ENCODE peak calls at places on chromosomes 3 and 15, in seven cellular contexts. H is neural progenitor cell, W is GM23248, A is GM23338, L is SK-N-SH, P is OCI-LY7, X is hepatocyte. Y is an unnamed sample.

GRCh38 chr3:140588558-140588957 is 89.3 kb upstream of the TRIM42 start:
- DNase-seq in H (peak; percentile 39), W (peak; percentile 15), A (peak; percentile 68), L (no peak), P (no peak), X (no peak), Y (no peak)

GRCh38 chr15:67140078-67140833 is 74.9 kb downstream of the SMAD3 start:
- DNase-seq in H (no peak), W (no peak), A (no peak), L (no peak), P (no peak), X (no peak), Y (no peak)

GRCh38 chr3:13662238-13662847 is 113.4 kb downstream of the FBLN2 start:
- DNase-seq in H (no peak), W (no peak), A (no peak), L (no peak), P (no peak), X (no peak), Y (no peak)

GRCh38 chr15:48774484-48774883 is 36.4 kb downstream of the CEP152 start:
- DNase-seq in H (no peak), W (no peak), A (no peak), L (no peak), P (no peak), X (no peak), Y (no peak)

GRCh38 chr3:197550489-197550888 is 5.3 kb downstream of the BDH1 start:
- DNase-seq in H (peak; percentile 45), W (no peak), A (peak; percentile 35), L (no peak), P (no peak), X (no peak), Y (no peak)

GRCh38 chr3:154105218-154105975 is 15.8 kb upstream of the ARHGEF26 start:
- DNase-seq in H (no peak), W (peak; percentile 61), A (peak; percentile 8), L (no peak), P (no peak), X (no peak), Y (no peak)

GRCh38 chr3:33152363-33153360 is 38.8 kb downstream of the CRTAP start:
- DNase-seq in H (no peak), W (peak; percentile 17), A (no peak), L (no peak), P (no peak), X (no peak), Y (no peak)

GRCh38 chr15:44798815-44799214 is 62.5 kb downstream of the TRIM69 start:
- DNase-seq in H (peak; percentile 22), W (peak; percentile 27), A (peak; percentile 23), L (peak; percentile 44), P (no peak), X (peak; percentile 30), Y (no peak)

GRCh38 chr15:100468265-100468664 is 60.5 kb downstream of the CERS3 start:
- DNase-seq in H (no peak), W (peak; percentile 2), A (no peak), L (no peak), P (no peak), X (peak; percentile 49), Y (no peak)

GRCh38 chr3:32374788-32375595 is 16.7 kb upstream of the CMTM7 start:
- DNase-seq in H (peak; percentile 79), W (peak; percentile 70), A (peak; percentile 96), L (peak; percentile 53), P (peak; percentile 82), X (peak; percentile 81), Y (peak; percentile 75)

GRCh38 chr3:122784436-122784835 is 9.2 kb downstream of the HSPBAP1 start:
- DNase-seq in H (no peak), W (peak; percentile 71), A (no peak), L (no peak), P (no peak), X (no peak), Y (no peak)

GRCh38 chr3:180382781-180383180 is 219.2 kb upstream of the TTC14 start:
- DNase-seq in H (peak; percentile 33), W (no peak), A (peak; percentile 36), L (no peak), P (no peak), X (no peak), Y (no peak)
- TF ChIP-seq EZH2phosphoT487 in H (no peak), W (no peak), A (no peak), L (no peak), P (no peak), X (no peak), Y (no peak)

DNA sequence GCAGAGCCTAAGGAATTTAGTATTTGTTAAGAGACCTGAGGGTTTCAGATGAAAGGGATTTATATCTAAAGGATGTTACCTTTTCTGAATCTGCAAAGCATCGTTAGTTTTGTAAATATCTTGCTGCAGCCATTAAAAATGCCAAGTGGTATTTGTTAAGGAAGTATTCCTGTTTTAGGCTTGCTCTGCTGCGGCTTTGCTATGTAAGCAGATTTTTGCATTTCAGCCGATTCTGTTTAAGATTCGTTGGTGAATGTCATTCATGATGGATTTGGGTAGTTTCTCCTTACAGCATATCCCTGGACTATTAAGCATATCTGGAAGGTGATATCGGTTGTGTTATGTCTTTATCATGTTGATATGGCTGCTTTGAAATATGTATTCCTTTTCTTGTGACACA is 1.0 kb downstream of the USP8 start:
- DNase-seq in H (peak; percentile 4), W (peak; percentile 55), A (peak; percentile 20), L (no peak), P (no peak), X (no peak), Y (no peak)
- H3K79me2 ChIP-seq in H (peaks cover 59% of the 10 kb centered on the region), W (peaks cover 60% of the 10 kb centered on the region), A (peaks cover 58% of the 10 kb centered on the region), L (peaks cover 59% of the 10 kb centered on the region), P (peaks cover 57% of the 10 kb centered on the region), X (peaks cover 57% of the 10 kb centered on the region), Y (peaks cover 60% of the 10 kb centered on the region)

GRCh38 chr15:33742286-33742685 is 226.0 kb upstream of the CHRM5 start:
- DNase-seq in H (no peak), W (no peak), A (no peak), L (no peak), P (no peak), X (no peak), Y (no peak)

GRCh38 chr15:33735637-33736247 is 232.6 kb upstream of the CHRM5 start:
- DNase-seq in H (peak; percentile 72), W (peak; percentile 26), A (peak; percentile 60), L (peak; percentile 51), P (peak; percentile 60), X (peak; percentile 74), Y (peak; percentile 58)

GRCh38 chr15:33735143-33735542 is 233.2 kb upstream of the CHRM5 start:
- DNase-seq in H (peak; percentile 25), W (no peak), A (no peak), L (no peak), P (no peak), X (no peak), Y (no peak)

GRCh38 chr15:33738941-33739664 is 229.2 kb upstream of the CHRM5 start:
- DNase-seq in H (no peak), W (no peak), A (no peak), L (no peak), P (no peak), X (no peak), Y (no peak)

DNA sequence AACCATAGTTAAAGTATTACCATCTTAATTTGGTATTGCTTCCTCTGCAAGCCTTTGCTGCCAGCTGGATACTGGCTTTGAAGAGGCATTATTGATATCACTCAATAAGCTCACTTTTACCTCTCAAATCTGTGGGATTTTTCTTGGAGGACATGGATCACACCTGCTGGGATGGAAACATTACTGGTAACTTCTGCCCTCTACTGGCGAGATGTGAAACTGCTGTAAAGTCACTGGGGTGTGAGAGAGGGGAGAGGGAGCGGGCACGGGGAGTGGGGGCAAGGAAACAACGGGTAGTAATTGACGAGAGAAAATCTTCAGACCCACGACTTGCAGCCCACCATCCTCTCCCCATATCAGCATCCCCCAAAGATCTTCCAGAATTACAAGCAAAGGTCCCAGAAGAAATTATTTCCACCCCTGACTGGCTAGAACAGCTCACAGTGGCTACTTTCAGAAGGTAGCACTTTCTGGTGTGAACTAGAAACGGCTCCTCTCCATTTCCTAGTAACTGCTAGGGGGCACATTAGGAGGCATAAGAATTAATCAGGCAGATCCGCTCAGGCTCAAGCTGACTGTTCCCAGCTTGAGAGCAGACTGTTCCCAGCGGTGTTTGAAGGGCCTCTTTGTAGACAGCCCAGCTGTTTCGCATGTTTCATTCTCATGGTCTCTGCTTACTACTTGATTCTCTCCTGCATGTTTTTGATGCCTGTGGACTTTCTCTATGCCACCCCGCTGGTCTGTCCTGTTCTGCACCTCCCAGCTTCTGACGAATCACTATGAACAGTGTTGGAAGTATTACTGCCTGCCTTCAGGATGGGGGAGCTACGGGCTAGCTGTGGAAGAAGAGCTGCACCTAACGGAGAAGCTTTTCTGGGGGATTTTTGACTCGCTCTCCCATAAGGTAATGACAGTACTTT is 230.3 kb upstream of the CHRM5 start:
- DNase-seq in H (peak; percentile 74), W (peak; percentile 49), A (peak; percentile 81), L (peak; percentile 71), P (peak; percentile 49), X (peak; percentile 64), Y (peak; percentile 41)
- TF ChIP-seq EZH2phosphoT487 in H (no peak), W (no peak), A (no peak), L (no peak), P (no peak), X (no peak), Y (no peak)

GRCh38 chr3:188458761-188459160 is 304.8 kb downstream of the LPP start:
- DNase-seq in H (no peak), W (no peak), A (no peak), L (no peak), P (no peak), X (no peak), Y (no peak)
- H3K79me2 ChIP-seq in H (no peaks in the 10 kb centered on the region), W (peaks cover 52% of the 10 kb centered on the region), A (no peaks in the 10 kb centered on the region), L (peaks cover 55% of the 10 kb centered on the region), P (no peaks in the 10 kb centered on the region), X (peaks cover 39% of the 10 kb centered on the region), Y (no peaks in the 10 kb centered on the region)

GRCh38 chr15:84400820-84401219 is 165.2 kb downstream of the GOLGA6L4 start:
- DNase-seq in H (no peak), W (no peak), A (peak; percentile 25), L (no peak), P (no peak), X (no peak), Y (no peak)
- TF ChIP-seq EZH2phosphoT487 in H (no peak), W (no peak), A (no peak), L (no peak), P (no peak), X (no peak), Y (no peak)

GRCh38 chr3:157151627-157152026 is 8.3 kb downstream of the CCNL1 start:
- DNase-seq in H (no peak), W (no peak), A (no peak), L (no peak), P (no peak), X (no peak), Y (no peak)
- H3K79me2 ChIP-seq in H (peaks cover 74% of the 10 kb centered on the region), W (peaks cover 76% of the 10 kb centered on the region), A (peaks cover 44% of the 10 kb centered on the region), L (peaks cover 75% of the 10 kb centered on the region), P (peaks cover 75% of the 10 kb centered on the region), X (peaks cover 66% of the 10 kb centered on the region), Y (peaks cover 90% of the 10 kb centered on the region)

DNA sequence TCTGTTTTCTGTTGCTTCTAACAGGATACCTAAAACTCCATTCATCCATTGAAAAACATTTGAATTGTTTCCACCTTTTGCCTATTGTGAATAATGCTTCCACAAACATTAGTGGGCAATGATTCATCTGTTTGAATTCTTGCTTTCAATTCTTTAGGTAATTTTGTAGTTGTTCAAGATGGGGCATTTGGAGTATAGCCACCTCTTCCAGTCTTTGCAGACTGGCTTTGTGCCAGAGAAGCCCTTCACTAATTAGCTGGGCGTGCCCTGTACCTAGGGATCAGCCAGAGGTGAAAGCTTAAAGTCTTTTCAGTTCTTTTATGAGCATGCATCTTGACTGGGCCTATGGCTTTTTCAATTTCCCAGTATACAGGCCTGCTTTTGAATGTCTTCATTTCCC is 10.9 kb downstream of the RTP1 start:
- DNase-seq in H (no peak), W (peak; percentile 68), A (no peak), L (no peak), P (no peak), X (peak; percentile 27), Y (no peak)
- TF ChIP-seq EZH2phosphoT487 in H (no peak), W (no peak), A (no peak), L (no peak), P (no peak), X (no peak), Y (no peak)